ENCODE peak calls at places on chromosome 11, in five cellular contexts. S is lower lobe of right lung, D is body of pancreas, H is tibial nerve, M is PC-9. V is an unnamed sample. For H3K4me1, the result is how much of the 10 kb centered on the place peaks cover.

GRCh38 chr11:79077684-79078379 is 363.0 kb downstream of the TENM4 start:
- DNase-seq in M (no peak), S (no peak), H (no peak), D (no peak), V (no peak)

GRCh38 chr11:120717623-120718022 is 206.1 kb downstream of the GRIK4 start:
- DNase-seq in M (no peak), S (no peak), D (no peak), H (no peak), V (no peak)

GRCh38 chr11:57340228-57340627 is 2.1 kb downstream of the P2RX3 start:
- DNase-seq in S (no peak), H (no peak), D (no peak), M (no peak), V (no peak)

GRCh38 chr11:126400019-126400962 is 44.8 kb downstream of the ST3GAL4 start:
- DNase-seq in D (no peak), H (no peak), S (no peak), M (no peak), V (no peak)

GRCh38 chr11:126485986-126486635 is 130.6 kb downstream of the ST3GAL4 start:
- DNase-seq in D (no peak), M (no peak), H (no peak), S (no peak), V (no peak)

GRCh38 chr11:46457659-46458058 is 66.1 kb upstream of the CHRM4 start:
- DNase-seq in S (peak), H (no peak), D (no peak), M (no peak), V (peak)

GRCh38 chr11:120141144-120142071 is 3.5 kb upstream of the TRIM29 start:
- DNase-seq in M (peak), H (no peak), S (peak), D (peak), V (no peak)

GRCh38 chr11:92277871-92278270 is 53.3 kb downstream of the FAT3 start:
- DNase-seq in D (no peak), M (peak), H (no peak), S (no peak), V (peak)

GRCh38 chr11:68872216-68873003 is 30.7 kb upstream of the CPT1A start:
- DNase-seq in M (peak), D (no peak), H (no peak), S (no peak), V (no peak)

GRCh38 chr11:46493786-46494185 is 100.0 kb downstream of the AMBRA1 start:
- DNase-seq in D (no peak), S (no peak), H (no peak), M (no peak), V (no peak)

GRCh38 chr11:126403039-126403438 is 47.6 kb downstream of the ST3GAL4 start:
- DNase-seq in M (peak), D (no peak), H (peak), S (no peak), V (peak)

GRCh38 chr11:47589103-47589502 is 2.6 kb downstream of the FAM180B start:
- DNase-seq in D (no peak), S (no peak), M (no peak), H (no peak), V (no peak)
- H3K4me1 ChIP-seq in D (under half), S (under half), M (under half), H (half or more), V (under half)

GRCh38 chr11:35145249-35145648 is 6.3 kb downstream of the CD44 start:
- DNase-seq in M (peak), S (no peak), H (no peak), D (peak), V (no peak)

GRCh38 chr11:35142481-35143207 is 3.7 kb downstream of the CD44 start:
- DNase-seq in S (no peak), M (peak), H (no peak), D (peak), V (peak)

GRCh38 chr11:35143509-35144102 is 4.6 kb downstream of the CD44 start:
- DNase-seq in D (no peak), M (no peak), S (no peak), H (no peak), V (peak)

GRCh38 chr11:35144811-35145210 is 5.8 kb downstream of the CD44 start:
- DNase-seq in S (no peak), D (no peak), H (no peak), M (peak), V (no peak)

GRCh38 chr11:35144103-35144741 is 5.3 kb downstream of the CD44 start:
- DNase-seq in S (no peak), M (peak), H (no peak), D (no peak), V (peak)
- TF ChIP-seq CTCF in S (no peak), M (no peak), H (no peak), D (no peak), V (peak)

DNA sequence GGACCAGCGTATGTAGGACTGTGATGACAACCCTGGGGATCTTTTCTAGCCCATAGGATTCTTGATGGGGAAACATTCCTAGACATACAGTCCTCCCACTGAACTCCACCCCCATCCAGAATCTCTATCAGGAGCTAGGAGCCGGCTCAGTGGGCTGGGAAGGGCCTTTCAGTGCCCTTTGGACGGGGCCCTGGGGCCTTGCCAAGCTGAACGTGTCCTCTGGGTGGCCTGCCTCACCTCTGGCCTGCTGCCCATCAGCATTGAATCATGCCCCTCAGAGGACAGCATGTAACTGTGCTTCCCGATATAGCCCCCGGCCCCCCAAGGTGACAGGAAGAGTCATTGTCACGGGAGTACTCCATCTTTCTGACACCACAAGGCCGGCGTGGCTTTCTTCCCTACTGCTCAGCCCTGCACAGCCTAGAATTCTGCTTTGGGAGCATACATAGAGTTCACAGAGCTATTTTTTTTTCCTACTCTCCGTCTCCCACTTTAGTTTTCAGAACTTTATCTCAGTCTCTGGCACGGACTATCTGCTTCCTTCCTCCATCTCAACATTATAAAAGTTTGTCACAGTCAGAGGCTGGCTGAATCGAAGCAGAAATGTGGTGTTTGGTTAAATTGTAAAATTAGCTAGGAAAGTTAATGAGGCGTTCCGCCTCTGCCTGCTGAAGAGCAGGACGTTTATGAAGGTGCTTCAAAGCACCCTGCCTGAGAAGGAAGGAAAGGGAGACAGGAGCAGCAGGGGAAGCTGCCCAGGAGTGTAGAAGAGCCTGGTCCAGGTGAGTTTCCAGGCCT is 111.9 kb downstream of the ZBTB16 start:
- DNase-seq in D (peak), M (no peak), S (peak), H (peak), V (no peak)
- H3K4me1 ChIP-seq in D (half or more), M (under half), S (half or more), H (half or more), V (under half)

DNA sequence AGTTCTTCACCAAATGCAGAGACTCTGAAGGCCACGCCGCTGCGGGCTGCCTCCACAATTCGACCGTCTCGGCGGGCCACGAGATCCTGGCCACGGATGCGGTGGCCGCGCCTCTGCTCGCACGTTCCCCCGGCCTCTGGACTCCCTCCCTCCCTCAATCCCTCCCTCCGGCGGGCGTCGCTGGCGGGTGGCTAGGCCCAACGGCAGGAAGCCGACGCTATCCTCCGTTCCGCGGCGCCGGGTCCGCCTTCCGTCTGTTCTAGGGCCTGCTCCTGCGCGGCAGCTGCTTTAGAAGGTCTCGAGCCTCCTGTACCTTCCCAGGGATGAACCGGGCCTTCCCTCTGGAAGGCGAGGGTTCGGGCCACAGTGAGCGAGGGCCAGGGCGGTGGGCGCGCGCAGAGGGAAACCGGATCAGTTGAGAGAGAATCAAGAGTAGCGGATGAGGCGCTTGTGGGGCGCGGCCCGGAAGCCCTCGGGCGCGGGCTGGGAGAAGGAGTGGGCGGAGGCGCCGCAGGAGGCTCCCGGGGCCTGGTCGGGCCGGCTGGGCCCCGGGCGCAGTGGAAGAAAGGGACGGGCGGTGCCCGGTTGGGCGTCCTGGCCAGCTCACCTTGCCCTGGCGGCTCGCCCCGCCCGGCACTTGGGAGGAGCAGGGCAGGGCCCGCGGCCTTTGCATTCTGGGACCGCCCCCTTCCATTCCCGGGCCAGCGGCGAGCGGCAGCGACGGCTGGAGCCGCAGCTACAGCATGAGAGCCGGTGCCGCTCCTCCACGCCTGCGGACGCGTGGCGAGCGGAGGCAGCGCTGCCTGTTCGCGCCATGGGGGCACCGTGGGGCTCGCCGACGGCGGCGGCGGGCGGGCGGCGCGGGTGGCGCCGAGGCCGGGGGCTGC is at the start of gene FUT4:
- DNase-seq in H (peak), D (peak), M (peak), S (peak), V (peak)
- TF ChIP-seq CTCF in H (no peak), D (no peak), M (no peak), S (peak), V (no peak)

GRCh38 chr11:3946445-3947017 is 91.1 kb downstream of the STIM1 start:
- DNase-seq in M (no peak), D (no peak), H (no peak), S (no peak), V (no peak)
- H3K4me1 ChIP-seq in M (under half), D (under half), H (half or more), S (half or more), V (under half)

V was measured in mammary epithelial cell.